ENCODE peak calls at places on chromosome 18, in eight cellular contexts. C is activated CD4-positive, alpha-beta T cell treated with anti-CD3 and anti-CD28 coated beads, Interleukin-2, amount 10 ng/mL, durations not matched to agents 7 days and 5 days; G is activated CD8-positive, alpha-beta memory T cell treated with anti-CD3 and anti-CD28 coated beads, Interleukin-2, amount 10 ng/mL, durations not matched to agents 7 days and 5 days; T is activated gamma-delta T cell treated with Interleukin-2 at 50 U/mL for 16 hours; V is T-helper 2 cell; B is nephron progenitor cell; F is T-cell; Q is prostate gland. L is an unnamed sample.

GRCh38 chr18:39596216-39596615 is 2030.6 kb upstream of the CELF4 start:
- DNase-seq in C (no peak), G (no peak), T (no peak), V (no peak), B (no peak), F (no peak), Q (no peak), L (no peak)

GRCh38 chr18:23231340-23232021 is 96.2 kb downstream of the CABLES1 start:
- DNase-seq in C (peak; percentile 86), G (peak; percentile 94), T (peak; percentile 66), V (peak; percentile 83), B (no peak), F (peak; percentile 73), Q (no peak), L (peak; percentile 28)

GRCh38 chr18:54878057-54878661 is 49.9 kb downstream of the RAB27B start:
- DNase-seq in C (no peak), G (no peak), T (no peak), V (no peak), B (no peak), F (no peak), Q (no peak), L (no peak)

GRCh38 chr18:57784034-57784815 is 18.9 kb downstream of the ATP8B1 start:
- DNase-seq in C (no peak), G (no peak), T (no peak), V (no peak), B (peak; percentile 19), F (no peak), Q (no peak), L (peak; percentile 68)

GRCh38 chr18:75201273-75201898 is 7.6 kb downstream of the PTGR3 start:
- DNase-seq in C (no peak), G (no peak), T (no peak), V (no peak), B (no peak), F (no peak), Q (no peak), L (no peak)

GRCh38 chr18:78768655-78769501 is 210.7 kb upstream of the SALL3 start:
- DNase-seq in C (no peak), G (no peak), T (no peak), V (no peak), B (no peak), F (no peak), Q (no peak), L (no peak)

GRCh38 chr18:48944634-48945033 is 6.1 kb downstream of the SMAD7 start:
- DNase-seq in C (no peak), G (no peak), T (no peak), V (no peak), B (no peak), F (no peak), Q (no peak), L (peak; percentile 44)

GRCh38 chr18:73888565-73888964 is 259.1 kb downstream of the FBXO15 start:
- DNase-seq in C (no peak), G (no peak), T (no peak), V (no peak), B (no peak), F (no peak), Q (no peak), L (no peak)

L was measured in thyroid gland.